ENCODE peak calls at places on chromosomes 16 and 17, in four cellular contexts. I, O, X and M are unnamed samples. For H3K4me1, the result is how much of the 10 kb centered on the place peaks cover.

GRCh38 chr17:41013606-41014005 is 4.7 kb upstream of the KRTAP3-1 start:
- DNase-seq in I (no peak), O (no peak), X (no peak), M (no peak)

GRCh38 chr16:2724088-2724676 is 4.2 kb upstream of the PRSS27 start:
- DNase-seq in I (no peak), O (no peak), X (no peak), M (no peak)

GRCh38 chr17:40541060-40541872 is 24.0 kb downstream of the CCR7 start:
- DNase-seq in I (peak), O (no peak), X (no peak), M (no peak)

GRCh38 chr16:58661199-58661830 is 23.3 kb downstream of the SLC38A7 start:
- DNase-seq in I (no peak), O (peak), X (peak), M (peak)

GRCh38 chr16:4273858-4274291 is 1.1 kb upstream of the TFAP4 start:
- DNase-seq in I (peak), O (peak), X (peak), M (peak)

GRCh38 chr16:27829975-27830374 is 233.5 kb downstream of the GSG1L start:
- DNase-seq in I (no peak), O (no peak), X (no peak), M (no peak)

GRCh38 chr17:9175700-9176467 is 154.6 kb downstream of the NTN1 start:
- DNase-seq in I (no peak), O (no peak), X (no peak), M (peak)

GRCh38 chr17:54932711-54933110 is 32.1 kb downstream of the TOM1L1 start:
- DNase-seq in I (no peak), O (no peak), X (no peak), M (no peak)

GRCh38 chr17:7191571-7192270 is 12.6 kb upstream of the ASGR1 start:
- DNase-seq in I (peak), O (peak), X (no peak), M (no peak)

GRCh38 chr17:57900991-57901743 is 51.3 kb upstream of the MRPS23 start:
- DNase-seq in I (no peak), O (no peak), X (no peak), M (peak)

GRCh38 chr17:39555368-39555767 is 52.4 kb downstream of the NEUROD2 start:
- DNase-seq in I (no peak), O (no peak), X (no peak), M (no peak)

GRCh38 chr17:42980274-42980765 is at the start of gene RUNDC1:
- DNase-seq in I (peak), O (peak), X (peak), M (peak)

GRCh38 chr16:53142823-53143568 is 88.2 kb downstream of the CHD9 start:
- DNase-seq in I (no peak), O (no peak), X (no peak), M (no peak)

GRCh38 chr17:21296097-21297025 is 11.8 kb downstream of the MAP2K3 start:
- DNase-seq in I (no peak), O (no peak), X (no peak), M (no peak)

GRCh38 chr17:47295037-47295873 is 28.5 kb upstream of the EFCAB13 start:
- DNase-seq in I (no peak), O (no peak), X (no peak), M (no peak)

GRCh38 chr16:66551788-66552287 is 538 bp upstream of the CKLF start:
- DNase-seq in I (no peak), O (no peak), X (no peak), M (no peak)

GRCh38 chr16:66553223-66553622 is 847 bp downstream of the CKLF start:
- DNase-seq in I (no peak), O (no peak), X (no peak), M (no peak)

GRCh38 chr16:66554021-66554420 is 1.6 kb downstream of the CKLF start:
- DNase-seq in I (no peak), O (no peak), X (no peak), M (no peak)

GRCh38 chr16:66551362-66551761 is 1.0 kb upstream of the CKLF start:
- DNase-seq in I (no peak), O (peak), X (no peak), M (no peak)

DNA sequence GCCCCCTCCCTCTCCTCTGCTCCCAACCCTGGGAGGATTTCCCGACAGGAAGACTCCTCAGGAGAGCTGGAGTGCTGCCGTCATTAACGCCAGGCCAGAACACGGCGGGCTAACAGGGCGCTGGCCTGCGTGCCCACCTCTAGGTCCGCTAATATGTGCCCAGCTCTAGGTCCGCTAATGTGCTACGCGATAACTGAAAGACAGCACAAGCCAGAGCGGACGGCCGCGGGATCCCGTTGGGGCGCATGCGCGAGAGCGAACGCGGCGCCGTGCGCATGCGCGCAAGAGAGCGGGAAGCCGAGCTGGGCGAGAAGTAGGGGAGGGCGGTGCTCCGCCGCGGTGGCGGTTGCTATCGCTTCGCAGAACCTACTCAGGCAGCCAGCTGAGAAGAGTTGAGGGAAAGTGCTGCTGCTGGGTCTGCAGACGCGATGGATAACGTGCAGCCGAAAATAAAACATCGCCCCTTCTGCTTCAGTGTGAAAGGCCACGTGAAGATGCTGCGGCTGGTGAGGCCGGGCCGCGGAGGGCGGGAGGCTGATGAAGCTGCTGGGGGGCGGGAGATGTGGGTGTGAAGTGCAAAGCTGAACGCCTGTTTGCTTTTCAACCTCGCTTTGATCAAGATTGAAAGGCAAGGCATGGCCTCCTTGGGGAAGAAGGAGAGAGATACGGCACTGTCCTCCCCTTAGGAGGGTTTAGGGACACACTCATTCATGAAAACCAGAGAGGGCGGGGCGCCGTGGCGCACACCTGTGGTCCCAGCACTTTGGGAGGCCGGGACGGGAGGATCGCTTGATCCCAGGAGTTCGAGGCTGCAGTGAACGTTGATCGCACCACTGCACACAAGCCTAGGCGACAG is at the start of gene CKLF:
- DNase-seq in I (peak), O (peak), X (peak), M (peak)
- H3K4me1 ChIP-seq in I (under half), O (under half), X (under half), M (under half)

GRCh38 chr17:31320791-31321190 is 631 bp downstream of the EVI2A start:
- DNase-seq in I (no peak), O (no peak), X (no peak), M (no peak)
- H3K27ac ChIP-seq in I (no peak), O (no peak), X (no peak), M (no peak)

DNA sequence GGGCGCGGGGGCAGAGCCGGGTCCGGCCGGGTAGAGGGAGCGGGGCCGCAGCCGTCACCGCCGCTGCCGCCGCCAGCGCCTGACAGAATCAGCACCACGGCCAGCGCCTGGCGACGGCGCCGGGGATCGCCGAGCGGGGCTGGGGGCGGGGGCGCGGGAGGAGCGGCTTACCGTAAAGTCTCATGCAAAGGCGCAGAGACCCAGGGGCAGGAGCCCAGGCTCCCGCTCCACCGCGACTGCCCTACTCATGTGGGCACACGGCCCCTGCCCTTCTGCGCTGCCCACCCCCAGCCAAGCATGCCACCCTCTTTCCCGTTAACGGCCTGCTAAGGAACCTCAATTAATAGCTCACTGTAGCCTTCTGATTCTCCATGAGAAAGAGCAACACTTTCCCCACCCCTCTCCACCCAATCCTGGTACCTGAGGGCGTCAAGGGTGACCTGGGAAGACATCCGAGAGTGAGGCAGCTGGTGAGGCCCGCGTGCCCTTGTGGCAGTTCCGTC is at the start of gene SEZ6:
- DNase-seq in I (peak), O (peak), X (peak), M (peak)
- TF ChIP-seq POLR2A in I (no peak), O (no peak), X (no peak), M (no peak)

GRCh38 chr17:78745407-78746088 is 36.5 kb downstream of the CYTH1 start:
- DNase-seq in I (no peak), O (no peak), X (no peak), M (no peak)
- H3K4me1 ChIP-seq in I (under half), O (under half), X (under half), M (under half)

GRCh38 chr17:4314618-4315017 is 50.8 kb upstream of the ANKFY1 start:
- DNase-seq in I (no peak), O (no peak), X (no peak), M (no peak)

GRCh38 chr17:4317648-4318047 is 48.8 kb downstream of the UBE2G1 start:
- DNase-seq in I (no peak), O (no peak), X (no peak), M (no peak)

GRCh38 chr17:4316648-4317047 is 49.8 kb downstream of the UBE2G1 start:
- DNase-seq in I (no peak), O (no peak), X (no peak), M (no peak)

GRCh38 chr17:4313482-4314114 is 49.8 kb upstream of the ANKFY1 start:
- DNase-seq in I (no peak), O (no peak), X (no peak), M (no peak)

DNA sequence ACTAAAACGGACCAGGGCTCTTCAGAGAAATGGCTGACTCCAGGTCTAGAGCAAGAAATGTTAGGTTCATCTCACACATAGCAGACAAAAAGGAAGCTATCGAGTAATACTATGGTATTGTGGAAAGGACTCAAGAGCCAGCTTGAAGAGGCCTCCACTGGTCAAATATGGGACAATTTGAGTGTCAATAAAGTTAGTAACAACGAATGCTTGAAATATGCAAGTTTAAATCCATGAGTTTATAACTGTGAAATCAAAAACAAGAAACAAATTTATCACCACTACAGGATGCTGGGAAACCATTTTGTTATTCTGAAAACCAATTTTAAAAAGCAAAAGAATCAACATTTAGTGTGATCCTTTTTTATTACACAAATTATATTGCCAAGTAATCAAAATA is 50.4 kb upstream of the ANKFY1 start:
- DNase-seq in I (no peak), O (no peak), X (no peak), M (no peak)
- H3K27ac ChIP-seq in I (no peak), O (no peak), X (peak), M (no peak)

GRCh38 chr17:29577778-29578211 is 9.3 kb downstream of the TP53I13 start:
- DNase-seq in I (peak), O (no peak), X (peak), M (no peak)
- TF ChIP-seq POLR2A in I (no peak), O (no peak), X (no peak), M (no peak)